ENCODE peak calls at places on chromosomes 5 and 9, in seven cellular contexts. T, X, O, Y, M, Z and Q are unnamed samples.
A peak's percentile ranks its signal among the peaks of the same experiment; 100 is the strongest.

GRCh38 chr5:1815071-1815786 is 14.0 kb downstream of the NDUFS6 start:
- DNase-seq in Z (no peak), Y (no peak), O (peak; percentile 57), X (peak; percentile 58), M (no peak), T (no peak), Q (no peak)

GRCh38 chr5:77906806-77907205 is 130.7 kb upstream of the TBCA start:
- DNase-seq in M (no peak), O (no peak), X (no peak), Y (no peak), T (no peak), Z (no peak), Q (no peak)

GRCh38 chr5:169164481-169164925 is 136.4 kb downstream of the SLIT3 start:
- DNase-seq in X (no peak), Z (no peak), Y (peak; percentile 74), T (no peak), O (no peak), M (no peak), Q (no peak)

GRCh38 chr9:4490705-4491620 is 695 bp downstream of the SLC1A1 start:
- DNase-seq in O (no peak), Y (no peak), T (peak; percentile 58), X (no peak), M (no peak), Z (no peak), Q (no peak)

GRCh38 chr9:136625101-136626065 is 37.3 kb upstream of the EGFL7 start:
- DNase-seq in Z (peak; percentile 88), T (peak; percentile 82), O (no peak), M (no peak), Y (peak; percentile 92), X (peak; percentile 85), Q (no peak)

GRCh38 chr5:122311400-122311887 is 593 bp upstream of the SNCAIP start:
- DNase-seq in Z (no peak), T (no peak), M (no peak), Y (no peak), O (no peak), X (no peak), Q (no peak)

GRCh38 chr9:104872959-104873850 is 54.8 kb downstream of the ABCA1 start:
- DNase-seq in T (peak; percentile 22), Z (peak; percentile 85), O (no peak), Y (no peak), M (no peak), X (no peak), Q (no peak)

GRCh38 chr5:62653001-62653863 is 74.6 kb downstream of the LRRC70 start:
- DNase-seq in Z (no peak), Y (no peak), X (no peak), O (no peak), T (no peak), M (no peak), Q (no peak)

GRCh38 chr5:164181604-164182003 is 676.2 kb downstream of the MAT2B start:
- DNase-seq in Z (no peak), O (no peak), Y (no peak), M (no peak), T (no peak), X (no peak), Q (no peak)

GRCh38 chr5:62790348-62790747 is 211.7 kb downstream of the LRRC70 start:
- DNase-seq in T (no peak), M (no peak), Y (no peak), Z (no peak), O (no peak), X (no peak), Q (no peak)

GRCh38 chr5:126098330-126099017 is 324.7 kb upstream of the GRAMD2B start:
- DNase-seq in X (no peak), Z (no peak), T (peak; percentile 33), O (no peak), Y (no peak), M (no peak), Q (no peak)

GRCh38 chr5:6875376-6875775 is 162.1 kb downstream of the TENT4A start:
- DNase-seq in Z (no peak), M (no peak), Y (peak; percentile 49), T (no peak), O (no peak), X (no peak), Q (no peak)

GRCh38 chr5:136036991-136037705 is 8.4 kb downstream of the TGFBI start:
- DNase-seq in Z (peak; percentile 85), M (peak; percentile 40), T (no peak), X (peak; percentile 45), O (peak; percentile 58), Y (no peak), Q (no peak)

GRCh38 chr5:56516936-56517521 is 283.9 kb upstream of the ANKRD55 start:
- DNase-seq in X (no peak), Y (peak; percentile 37), O (no peak), T (peak; percentile 49), Z (no peak), M (no peak), Q (no peak)

GRCh38 chr5:169527863-169528262 is 55.7 kb upstream of the SPDL1 start:
- DNase-seq in X (no peak), O (no peak), Y (no peak), Z (no peak), T (no peak), M (no peak), Q (no peak)

GRCh38 chr9:81391457-81391825 is 297.9 kb downstream of the TLE1 start:
- DNase-seq in O (no peak), Z (no peak), Y (no peak), M (no peak), X (no peak), T (no peak), Q (no peak)

GRCh38 chr9:106404137-106404536 is 458.8 kb upstream of the ZNF462 start:
- DNase-seq in X (no peak), M (no peak), O (no peak), Y (no peak), Z (no peak), T (no peak), Q (no peak)

DNA sequence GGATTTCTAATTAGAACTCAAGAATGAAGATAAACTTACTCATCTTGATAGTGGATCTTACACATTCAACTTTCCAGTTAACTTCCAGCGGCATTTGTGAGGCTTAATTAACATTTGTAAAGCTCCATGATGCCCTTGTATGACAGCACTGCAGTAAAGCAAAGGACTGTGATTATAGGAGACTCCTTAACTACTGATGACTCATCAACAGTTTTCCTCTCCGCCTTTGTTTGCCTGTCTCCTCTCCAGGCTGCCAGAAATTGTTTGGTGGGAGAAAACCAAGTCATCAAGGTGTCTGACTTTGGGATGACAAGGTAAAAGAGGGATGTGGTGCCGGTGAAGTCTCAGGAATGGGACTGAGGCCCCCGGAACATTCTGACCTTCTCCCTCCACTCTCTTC is 20.4 kb upstream of the CYFIP2 start:
- DNase-seq in Y (no peak), Z (no peak), M (no peak), T (no peak), X (no peak), O (no peak), Q (no peak)
- TF ChIP-seq POLR2AphosphoS5 in Y (no peak), Z (no peak), M (no peak), T (no peak), X (no peak), O (no peak), Q (no peak)

DNA sequence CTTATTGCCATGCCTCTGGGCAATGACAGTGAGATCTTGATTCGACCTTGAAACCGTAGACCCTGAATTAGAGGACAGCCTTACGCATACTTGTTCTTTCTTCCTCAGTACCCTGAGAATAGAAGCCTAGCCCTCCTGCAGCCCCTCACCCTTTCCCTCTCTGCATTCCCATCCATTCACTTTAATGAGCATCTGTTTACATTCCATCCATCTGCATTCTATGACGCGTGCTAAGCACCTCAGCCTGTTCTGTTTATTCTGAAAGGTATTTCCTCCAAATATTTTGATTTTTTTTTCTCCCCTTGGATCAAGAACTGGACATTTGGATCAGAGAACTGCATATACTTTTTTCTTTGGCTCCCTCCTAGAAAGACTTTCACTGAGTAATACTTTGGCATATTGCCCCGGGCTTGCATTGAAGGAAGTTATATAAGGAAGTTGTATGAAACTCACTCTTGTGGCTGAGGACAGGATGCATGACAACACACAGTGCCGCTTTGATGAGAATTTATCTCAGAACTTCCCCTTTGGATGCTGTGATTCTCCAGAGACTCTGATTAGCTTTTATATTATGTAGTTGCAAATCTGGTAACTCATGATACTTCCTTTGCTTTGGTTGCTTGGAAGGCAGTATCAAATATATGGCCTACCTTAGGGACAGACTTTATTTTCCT is 15.7 kb downstream of the TMEM8B start:
- DNase-seq in O (no peak), X (no peak), Y (peak; percentile 64), Z (peak; percentile 70), T (no peak), M (peak; percentile 64), Q (peak; percentile 26)
- TF ChIP-seq POLR2AphosphoS5 in O (no peak), X (peak; percentile 72), Y (peak; percentile 86), Z (peak; percentile 45), T (no peak), M (no peak), Q (no peak)

DNA sequence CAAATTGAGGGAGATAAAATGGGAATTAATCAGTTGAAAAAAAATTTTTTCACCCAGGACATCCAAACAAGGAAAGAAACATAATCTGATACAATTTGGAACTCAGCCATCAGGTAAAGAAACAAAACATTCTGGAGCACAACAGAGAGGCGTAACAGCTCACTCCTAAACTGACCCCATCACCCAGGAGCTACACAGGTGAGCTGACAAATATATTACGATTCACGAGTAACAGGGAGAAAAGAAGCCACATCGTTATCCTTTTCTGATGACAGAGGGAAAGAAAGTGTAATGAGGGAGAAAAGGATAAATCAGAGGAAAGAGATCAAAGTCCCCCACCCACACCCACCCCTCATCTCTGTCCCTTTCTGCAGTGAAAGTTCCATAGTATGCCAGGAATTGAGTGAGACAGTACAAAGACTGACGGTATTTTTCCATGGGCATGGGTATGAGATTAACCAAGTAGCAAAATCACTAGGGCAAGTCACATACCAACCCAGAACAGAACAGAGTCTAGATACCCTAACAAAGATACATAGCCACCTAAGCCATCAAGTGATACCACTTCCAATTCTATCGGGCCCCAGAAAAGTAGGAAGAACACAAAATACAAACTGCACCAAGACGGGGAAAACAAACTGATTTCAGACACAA is 45.4 kb downstream of the TMEM245 start:
- DNase-seq in Z (no peak), T (no peak), M (no peak), O (no peak), X (no peak), Y (no peak), Q (no peak)
- TF ChIP-seq POLR2AphosphoS5 in Z (no peak), T (no peak), M (no peak), O (no peak), X (no peak), Y (no peak), Q (no peak)

GRCh38 chr9:134203224-134203623 is 38.9 kb upstream of the RNU6ATAC start:
- DNase-seq in T (no peak), Z (no peak), O (no peak), X (no peak), Y (no peak), M (no peak), Q (no peak)
- TF ChIP-seq POLR2AphosphoS5 in T (no peak), Z (no peak), O (no peak), X (no peak), Y (no peak), M (no peak), Q (no peak)

GRCh38 chr9:38096238-38096805 is 27.3 kb upstream of the SHB start:
- DNase-seq in Y (no peak), T (no peak), O (peak; percentile 69), Z (peak; percentile 27), X (peak; percentile 47), M (no peak), Q (no peak)
- TF ChIP-seq POLR2AphosphoS5 in Y (no peak), T (no peak), O (no peak), Z (no peak), X (no peak), M (no peak), Q (no peak)

DNA sequence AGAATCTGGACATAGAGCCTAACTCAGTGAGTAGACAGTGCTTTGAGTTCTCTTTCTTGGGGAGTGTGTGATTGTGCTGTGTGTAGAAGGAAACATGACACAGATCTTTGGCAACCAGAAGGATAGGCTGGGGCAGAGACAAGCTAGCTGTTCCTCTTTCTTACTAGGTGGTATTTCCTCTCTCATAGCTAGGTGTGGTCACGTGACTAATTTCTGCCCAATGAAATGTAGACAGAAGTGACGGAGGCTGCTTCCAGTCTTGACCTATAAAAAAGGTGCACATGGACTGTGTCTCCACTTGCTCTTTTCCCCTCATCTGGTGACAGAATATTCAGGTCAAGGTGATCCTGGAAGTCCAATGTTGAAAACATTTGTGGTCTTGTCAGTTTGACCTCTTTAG is 92.5 kb upstream of the NFIB start:
- DNase-seq in X (no peak), Y (no peak), O (no peak), Z (no peak), M (no peak), T (no peak), Q (no peak)
- TF ChIP-seq POLR2AphosphoS5 in X (no peak), Y (no peak), O (no peak), Z (no peak), M (no peak), T (no peak), Q (no peak)